ENCODE peak calls at places on chromosome 14, in six cellular contexts. T, A, P, R, G and O are unnamed samples.

GRCh38 chr14:33364536-33364935 is 425.9 kb downstream of the NPAS3 start:
- DNase-seq in T (no peak), P (no peak), R (no peak), A (no peak), G (no peak), O (no peak)

GRCh38 chr14:54026671-54027070 is 70.0 kb upstream of the BMP4 start:
- DNase-seq in R (no peak), A (no peak), G (no peak), P (peak), T (no peak), O (no peak)

GRCh38 chr14:90644882-90645281 is 171.3 kb downstream of the TTC7B start:
- DNase-seq in R (no peak), P (peak), A (peak), G (no peak), T (peak), O (no peak)

GRCh38 chr14:100660498-100661339 is 66.0 kb upstream of the DLK1 start:
- DNase-seq in A (peak), R (no peak), P (peak), T (no peak), G (no peak), O (no peak)

GRCh38 chr14:22689186-22689585 is 45.0 kb upstream of the OR6J1 start:
- DNase-seq in R (no peak), G (no peak), T (peak), P (peak), A (peak), O (peak)

GRCh38 chr14:68685419-68686211 is 107.3 kb downstream of the ZFP36L1 start:
- DNase-seq in P (peak), R (peak), A (peak), T (peak), G (peak), O (no peak)

GRCh38 chr14:20486700-20487401 is 17.6 kb downstream of the PNP start:
- DNase-seq in T (no peak), P (no peak), A (no peak), R (no peak), G (no peak), O (no peak)

GRCh38 chr14:21846227-21846885 is 172.7 kb upstream of the OR4E1 start:
- DNase-seq in R (peak), A (peak), T (no peak), G (peak), P (peak), O (peak)

GRCh38 chr14:39181026-39181692 is 6.1 kb downstream of the PNN start:
- DNase-seq in P (no peak), A (no peak), G (no peak), R (no peak), T (no peak), O (no peak)

GRCh38 chr14:45252356-45253069 is 489 bp downstream of the MIS18BP1 start:
- DNase-seq in G (no peak), T (peak), P (peak), R (peak), A (peak), O (peak)

GRCh38 chr14:100691395-100692025 is 35.2 kb upstream of the DLK1 start:
- DNase-seq in R (no peak), G (no peak), P (peak), A (no peak), T (no peak), O (no peak)

GRCh38 chr14:59278111-59278510 is 89.6 kb downstream of the DAAM1 start:
- DNase-seq in A (peak), G (no peak), P (peak), T (peak), R (no peak), O (no peak)

GRCh38 chr14:36520601-36521525 is 831 bp upstream of the NKX2-1 start:
- DNase-seq in R (no peak), T (peak), P (peak), A (peak), G (no peak), O (peak)

GRCh38 chr14:62084020-62084419 is 321.8 kb downstream of the SNAPC1 start:
- DNase-seq in R (no peak), T (no peak), A (no peak), G (no peak), P (no peak), O (no peak)

GRCh38 chr14:32826404-32827082 is 112.1 kb upstream of the NPAS3 start:
- DNase-seq in P (no peak), T (peak), R (peak), A (no peak), G (no peak), O (no peak)

GRCh38 chr14:105092124-105092911 is 27.1 kb upstream of the GPR132 start:
- DNase-seq in A (no peak), R (no peak), P (no peak), T (peak), G (no peak), O (peak)

GRCh38 chr14:89458713-89459112 is 41.7 kb upstream of the FOXN3 start:
- DNase-seq in A (no peak), P (no peak), G (no peak), T (no peak), R (no peak), O (no peak)

GRCh38 chr14:30896435-30896834 is 22.1 kb downstream of the COCH start:
- DNase-seq in T (no peak), R (no peak), A (no peak), P (no peak), G (no peak), O (no peak)

GRCh38 chr14:100203962-100204834 is 34.7 kb upstream of the YY1 start:
- DNase-seq in P (peak), G (no peak), R (no peak), A (peak), T (peak), O (no peak)

GRCh38 chr14:24231263-24232120 is 675 bp downstream of the NEDD8 start:
- DNase-seq in P (peak), T (peak), A (no peak), R (peak), G (no peak), O (no peak)

GRCh38 chr14:30223966-30224365 is 296.3 kb upstream of the PRKD1 start:
- DNase-seq in P (no peak), A (no peak), G (no peak), R (no peak), T (no peak), O (no peak)

GRCh38 chr14:106163316-106163715 is 636.9 kb downstream of the TMEM121 start:
- DNase-seq in T (no peak), G (no peak), R (no peak), P (no peak), A (no peak), O (no peak)

GRCh38 chr14:55914771-55915170 is 203.4 kb upstream of the PELI2 start:
- DNase-seq in P (no peak), G (no peak), T (no peak), R (no peak), A (peak), O (no peak)

GRCh38 chr14:70188608-70189540 is at the start of gene SLC8A3:
- DNase-seq in A (peak), T (peak), R (no peak), G (no peak), P (peak), O (peak)
- H3K9ac ChIP-seq in A (peak), T (no peak), R (no peak), G (no peak), P (no peak), O (no peak)

GRCh38 chr14:93240678-93241000 is 33.6 kb downstream of the UBR7 start:
- DNase-seq in G (no peak), R (no peak), T (no peak), A (no peak), P (no peak), O (no peak)
- H3K9ac ChIP-seq in G (no peak), R (no peak), T (no peak), A (peak), P (no peak), O (no peak)

DNA sequence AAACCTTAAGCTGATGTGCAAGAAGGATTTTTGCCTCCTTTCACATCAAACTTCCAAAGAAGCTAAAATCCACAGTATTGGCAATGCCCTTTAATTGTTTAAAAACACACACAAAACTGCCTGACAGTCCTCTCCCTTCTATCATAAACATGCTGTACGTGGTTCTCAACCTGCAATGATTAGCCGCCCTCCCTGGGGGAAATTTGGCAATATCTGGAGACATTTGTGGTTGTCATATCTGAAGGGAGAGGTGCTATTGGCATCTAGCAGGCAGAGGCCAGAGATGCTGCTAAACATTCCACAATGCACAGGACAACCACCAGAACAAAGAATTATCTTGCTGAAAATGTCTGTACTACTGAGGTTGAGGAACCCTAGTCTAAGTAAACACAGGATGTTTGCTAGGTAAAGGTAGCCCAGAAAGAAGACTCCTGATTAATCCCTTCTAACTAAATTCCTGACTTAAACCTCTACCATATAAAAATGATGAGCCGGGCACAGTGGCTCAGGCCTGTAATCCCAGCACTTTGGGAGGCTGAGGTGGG is 1.2 kb downstream of the ACOT6 start:
- DNase-seq in R (no peak), P (no peak), A (no peak), G (no peak), T (no peak), O (no peak)
- H3K9ac ChIP-seq in R (no peak), P (no peak), A (no peak), G (no peak), T (peak), O (no peak)

GRCh38 chr14:77040995-77041744 is 12.7 kb upstream of the IRF2BPL start:
- DNase-seq in P (no peak), T (peak), A (no peak), R (no peak), G (no peak), O (no peak)

GRCh38 chr14:77040059-77040308 is 11.5 kb upstream of the IRF2BPL start:
- DNase-seq in T (no peak), A (no peak), R (no peak), P (no peak), G (no peak), O (no peak)

GRCh38 chr14:77039285-77040058 is 11.0 kb upstream of the IRF2BPL start:
- DNase-seq in G (no peak), A (peak), R (peak), P (peak), T (peak), O (no peak)

GRCh38 chr14:77041837-77042557 is 13.5 kb upstream of the IRF2BPL start:
- DNase-seq in G (no peak), T (peak), P (peak), A (peak), R (no peak), O (no peak)

GRCh38 chr14:77040309-77040994 is 11.9 kb upstream of the IRF2BPL start:
- DNase-seq in P (peak), A (peak), R (peak), G (peak), T (peak), O (peak)
- H3K9ac ChIP-seq in P (peak), A (peak), R (peak), G (peak), T (peak), O (peak)

GRCh38 chr14:28001002-28001401 is 765.6 kb upstream of the FOXG1 start:
- DNase-seq in A (no peak), P (no peak), G (peak), T (no peak), R (no peak), O (no peak)
- H3K9ac ChIP-seq in A (no peak), P (no peak), G (no peak), T (no peak), R (no peak), O (no peak)

GRCh38 chr14:96821501-96821900 is 24.3 kb downstream of the VRK1 start:
- DNase-seq in A (no peak), R (no peak), P (peak), G (no peak), T (no peak), O (no peak)

GRCh38 chr14:96823652-96824051 is 26.5 kb downstream of the VRK1 start:
- DNase-seq in R (no peak), P (no peak), T (no peak), A (no peak), G (no peak), O (no peak)

GRCh38 chr14:96827310-96827709 is 30.1 kb downstream of the VRK1 start:
- DNase-seq in A (no peak), T (no peak), P (no peak), G (no peak), R (no peak), O (no peak)

GRCh38 chr14:96829791-96830190 is 32.6 kb downstream of the VRK1 start:
- DNase-seq in G (no peak), A (no peak), R (no peak), T (no peak), P (no peak), O (no peak)

DNA sequence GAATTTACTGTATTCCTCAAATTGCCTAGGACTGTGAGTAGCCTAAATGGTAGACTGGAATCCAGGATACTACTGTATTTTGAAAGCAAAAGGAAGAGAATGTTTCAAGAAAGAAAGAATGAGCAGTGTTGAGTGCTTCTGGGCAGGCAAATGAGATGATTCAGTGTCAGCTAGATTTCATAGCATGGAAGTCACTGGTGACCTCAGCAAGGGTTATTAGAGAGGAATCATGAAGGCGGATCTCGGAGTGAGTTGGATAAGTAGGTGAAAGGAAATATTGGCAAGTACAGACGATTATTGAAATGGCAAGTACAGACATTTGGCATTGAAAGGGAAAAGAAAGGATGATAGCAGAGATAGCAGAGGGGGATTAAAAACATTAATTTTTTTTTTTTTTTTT is 27.1 kb downstream of the VRK1 start:
- DNase-seq in P (peak), G (no peak), A (peak), R (no peak), T (peak), O (no peak)
- H3K9ac ChIP-seq in P (no peak), G (no peak), A (no peak), R (no peak), T (peak), O (no peak)

DNA sequence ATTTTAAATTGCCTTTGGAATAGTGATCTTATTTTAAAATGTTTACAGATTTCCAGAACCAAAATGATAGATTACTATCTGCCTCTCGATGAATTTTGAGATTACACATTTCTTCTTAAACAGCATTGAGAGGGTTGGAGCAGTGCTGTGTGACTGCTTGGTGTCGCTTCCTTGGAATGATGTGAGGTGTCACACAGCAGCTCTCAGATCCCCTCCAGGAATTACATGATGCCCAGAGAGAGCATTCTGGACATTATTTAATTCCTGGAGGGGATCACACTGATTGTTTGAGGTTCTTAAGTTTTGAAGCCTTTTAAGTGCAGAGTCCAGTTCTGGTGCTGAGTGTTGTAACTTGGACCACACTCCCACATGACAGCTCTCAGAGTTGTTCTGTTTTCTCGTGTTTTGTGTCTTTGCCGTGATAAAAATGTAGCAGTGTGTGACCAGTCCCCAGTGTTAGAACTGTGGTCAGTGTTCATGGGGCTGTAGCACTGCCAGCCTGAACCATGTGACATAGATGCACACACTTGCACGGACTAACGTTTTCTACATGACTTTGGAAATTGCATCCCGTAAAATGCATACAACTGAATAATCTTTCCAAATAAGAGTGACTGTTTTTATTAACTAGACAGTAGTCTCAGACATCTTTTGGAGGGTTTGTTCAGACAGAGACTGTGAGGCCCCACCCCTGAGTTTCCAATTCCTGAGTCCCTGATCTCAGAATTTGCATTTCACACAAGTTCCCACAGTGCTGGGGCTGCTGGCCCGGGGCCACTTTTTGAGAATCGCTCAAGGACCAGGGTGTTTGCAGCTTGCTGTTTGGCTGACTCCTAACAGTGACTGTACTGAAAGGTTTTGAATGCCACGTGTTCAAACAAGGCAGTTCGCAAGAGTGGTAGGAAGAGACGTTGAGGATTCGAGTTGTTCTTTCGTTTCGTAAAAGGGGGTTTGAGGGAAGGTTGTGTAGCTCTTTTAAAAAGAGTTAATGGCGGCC is 26.0 kb downstream of the XRCC3 start:
- DNase-seq in A (no peak), P (no peak), G (no peak), R (peak), T (no peak), O (no peak)
- H3K9ac ChIP-seq in A (no peak), P (no peak), G (no peak), R (peak), T (peak), O (no peak)

DNA sequence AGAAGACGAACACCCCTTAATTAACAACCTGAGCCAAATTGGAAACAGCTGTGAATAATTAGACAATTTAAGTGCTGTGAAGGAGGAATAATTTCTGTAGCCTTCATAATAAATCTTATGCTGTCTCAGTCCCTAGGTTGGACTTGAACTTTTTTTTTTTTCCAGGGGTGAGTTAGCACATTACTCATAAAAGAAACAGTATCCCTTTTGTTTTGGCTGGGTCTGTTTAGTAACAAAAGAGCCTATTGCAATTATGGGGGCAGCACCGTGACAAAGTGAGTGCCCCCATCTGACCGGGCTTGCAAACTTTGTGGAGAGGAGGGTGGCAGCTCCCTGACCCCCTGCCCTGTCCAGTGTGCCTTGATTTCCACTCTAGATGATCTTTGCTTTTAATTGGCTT is 167.4 kb downstream of the DICER1 start:
- DNase-seq in G (no peak), A (no peak), T (no peak), P (peak), R (no peak), O (no peak)
- H3K9ac ChIP-seq in G (no peak), A (no peak), T (no peak), P (no peak), R (no peak), O (no peak)